ENCODE peak calls at places on chromosomes 13 and 19, in four cellular contexts. N is H1, T is GM12878, H is HepG2. B is an unnamed sample.

GRCh38 chr13:90696656-90697055 is 650.8 kb upstream of the MIR17HG start:
- DNase-seq in N (no peak), T (no peak), H (no peak), B (no peak)

GRCh38 chr19:36528921-36529518 is 949 bp upstream of the ZNF260 start:
- DNase-seq in N (no peak), T (peak; percentile 19), H (peak; percentile 8), B (peak; percentile 37)

GRCh38 chr13:82627183-82627582 is 1255.1 kb downstream of the SLITRK1 start:
- DNase-seq in N (no peak), T (no peak), H (no peak), B (no peak)

GRCh38 chr19:8641908-8642547 is 11.6 kb downstream of the NFILZ start:
- DNase-seq in N (no peak), T (no peak), H (peak; percentile 71), B (peak; percentile 53)

GRCh38 chr13:110590577-110590976 is 24.8 kb upstream of the NAXD start:
- DNase-seq in N (no peak), T (no peak), H (no peak), B (no peak)

GRCh38 chr13:79810671-79811070 is 329.7 kb downstream of the NDFIP2 start:
- DNase-seq in N (no peak), T (no peak), H (no peak), B (no peak)

GRCh38 chr19:15014579-15014978 is 34.7 kb upstream of the CASP14 start:
- DNase-seq in N (no peak), T (no peak), H (no peak), B (peak; percentile 78)

GRCh38 chr19:55472463-55472862 is 4.0 kb upstream of the ZNF628 start:
- DNase-seq in N (no peak), T (no peak), H (peak; percentile 55), B (no peak)

GRCh38 chr13:34044041-34044440 is 226.1 kb downstream of the RFC3 start:
- DNase-seq in N (no peak), T (no peak), H (no peak), B (no peak)

GRCh38 chr13:46614582-46614981 is 61.6 kb downstream of the LRCH1 start:
- DNase-seq in N (no peak), T (no peak), H (no peak), B (no peak)

GRCh38 chr13:101530293-101530692 is 77.8 kb downstream of the ITGBL1 start:
- DNase-seq in N (no peak), T (no peak), H (no peak), B (no peak)

GRCh38 chr19:55096061-55096701 is 20.5 kb downstream of the EPS8L1 start:
- DNase-seq in N (no peak), T (no peak), H (no peak), B (no peak)

GRCh38 chr13:113605461-113605860 is 20.9 kb downstream of the TFDP1 start:
- DNase-seq in N (no peak), T (no peak), H (no peak), B (no peak)

GRCh38 chr19:2081873-2082810 is 14.0 kb downstream of the MOB3A start:
- DNase-seq in N (no peak), T (no peak), H (no peak), B (no peak)

GRCh38 chr19:44019498-44019897 is 5.7 kb upstream of the ZNF222 start:
- DNase-seq in N (no peak), T (no peak), H (no peak), B (no peak)
- TF ChIP-seq ATF3 in N (no peak), T (no peak), H (no peak), B (no peak)

GRCh38 chr19:50250450-50251136 is 47.2 kb downstream of the MYH14 start:
- DNase-seq in N (no peak), T (no peak), H (no peak), B (no peak)

GRCh38 chr19:50249636-50250035 is 46.2 kb downstream of the MYH14 start:
- DNase-seq in N (no peak), T (no peak), H (no peak), B (no peak)

GRCh38 chr19:50255115-50255514 is 51.7 kb downstream of the MYH14 start:
- DNase-seq in N (no peak), T (no peak), H (no peak), B (peak; percentile 42)

GRCh38 chr19:50252887-50253268 is 49.5 kb downstream of the MYH14 start:
- DNase-seq in N (no peak), T (no peak), H (no peak), B (no peak)

DNA sequence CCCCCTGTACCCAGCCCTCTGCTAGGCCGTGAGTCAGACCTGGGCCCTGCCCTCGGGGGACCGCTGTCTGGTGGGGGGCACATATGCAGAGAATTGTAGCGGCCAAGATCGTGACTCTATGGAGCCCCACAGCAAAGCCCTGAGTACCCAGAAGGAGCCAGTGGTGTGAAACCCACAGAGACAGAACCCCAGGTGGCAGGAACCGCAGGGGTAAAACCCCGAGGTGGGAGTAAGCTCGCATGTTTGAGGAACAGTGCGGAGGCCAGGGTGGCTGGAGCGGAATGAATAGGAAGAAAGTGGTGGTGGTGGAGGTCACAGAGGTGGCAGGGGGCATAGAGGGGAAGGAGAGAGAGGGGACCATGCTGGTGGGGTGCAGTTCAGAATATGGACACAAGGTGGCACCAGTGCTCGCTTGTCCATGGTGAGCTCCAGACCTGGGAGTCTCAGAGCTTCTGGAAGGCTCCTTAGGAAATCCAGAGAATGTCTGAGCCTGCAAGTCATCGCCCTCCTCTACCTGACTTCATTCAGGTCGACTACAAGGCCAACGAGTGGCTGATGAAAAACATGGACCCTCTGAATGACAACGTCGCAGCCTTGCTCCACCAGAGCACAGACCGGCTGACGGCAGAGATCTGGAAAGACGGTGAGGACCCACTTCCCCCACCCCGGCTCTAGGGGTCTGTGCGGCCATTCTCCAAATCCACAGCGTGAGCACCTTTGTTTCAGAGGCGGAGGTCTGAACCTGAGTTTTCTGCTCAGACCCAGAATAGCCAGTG is 48.9 kb downstream of the MYH14 start:
- DNase-seq in N (no peak), T (no peak), H (no peak), B (peak; percentile 69)
- TF ChIP-seq HDAC2 in N (no peak), T (no peak), H (no peak), B (no peak)

DNA sequence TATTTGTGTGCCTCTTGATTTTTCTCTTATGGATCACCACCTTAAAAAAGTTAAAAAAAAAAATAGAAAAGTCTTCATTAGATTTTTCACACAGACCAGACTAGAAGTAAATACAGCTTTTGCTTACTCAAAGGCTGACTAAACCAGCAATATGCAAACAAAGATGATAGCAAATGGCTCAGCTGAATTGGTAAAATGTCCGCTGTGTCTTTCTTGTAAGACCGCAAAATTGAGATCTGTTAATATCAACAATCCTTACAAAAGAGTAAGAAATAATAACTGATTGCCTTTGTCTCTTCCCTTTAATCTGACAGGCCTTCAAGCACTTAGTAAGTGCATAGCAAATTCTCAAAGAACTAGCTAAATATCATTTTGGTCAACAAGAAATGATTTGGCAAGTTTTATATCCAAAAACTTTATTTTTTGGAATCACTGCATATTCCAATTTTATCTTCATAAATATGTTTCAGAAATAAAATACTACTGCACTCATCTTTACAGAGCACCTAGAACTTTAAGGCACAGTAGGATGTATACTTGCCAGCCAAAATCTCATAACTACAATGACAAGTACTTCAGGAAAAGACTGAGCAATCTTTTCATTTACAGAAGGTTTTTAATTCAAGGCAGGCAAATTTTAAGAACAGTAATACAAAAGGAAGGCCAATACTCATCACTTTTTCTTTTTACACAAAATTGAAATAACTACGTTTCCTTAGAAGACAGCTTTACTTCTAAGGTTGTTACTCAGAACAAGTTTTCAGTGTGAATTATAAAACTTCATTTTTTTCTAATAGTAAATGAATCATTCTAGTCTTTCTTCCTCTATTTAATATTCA is 1.2 kb downstream of the ELF1 start:
- DNase-seq in N (no peak), T (no peak), H (peak; percentile 58), B (no peak)
- TF ChIP-seq ATF3 in N (no peak), T (no peak), H (no peak), B (no peak)

DNA sequence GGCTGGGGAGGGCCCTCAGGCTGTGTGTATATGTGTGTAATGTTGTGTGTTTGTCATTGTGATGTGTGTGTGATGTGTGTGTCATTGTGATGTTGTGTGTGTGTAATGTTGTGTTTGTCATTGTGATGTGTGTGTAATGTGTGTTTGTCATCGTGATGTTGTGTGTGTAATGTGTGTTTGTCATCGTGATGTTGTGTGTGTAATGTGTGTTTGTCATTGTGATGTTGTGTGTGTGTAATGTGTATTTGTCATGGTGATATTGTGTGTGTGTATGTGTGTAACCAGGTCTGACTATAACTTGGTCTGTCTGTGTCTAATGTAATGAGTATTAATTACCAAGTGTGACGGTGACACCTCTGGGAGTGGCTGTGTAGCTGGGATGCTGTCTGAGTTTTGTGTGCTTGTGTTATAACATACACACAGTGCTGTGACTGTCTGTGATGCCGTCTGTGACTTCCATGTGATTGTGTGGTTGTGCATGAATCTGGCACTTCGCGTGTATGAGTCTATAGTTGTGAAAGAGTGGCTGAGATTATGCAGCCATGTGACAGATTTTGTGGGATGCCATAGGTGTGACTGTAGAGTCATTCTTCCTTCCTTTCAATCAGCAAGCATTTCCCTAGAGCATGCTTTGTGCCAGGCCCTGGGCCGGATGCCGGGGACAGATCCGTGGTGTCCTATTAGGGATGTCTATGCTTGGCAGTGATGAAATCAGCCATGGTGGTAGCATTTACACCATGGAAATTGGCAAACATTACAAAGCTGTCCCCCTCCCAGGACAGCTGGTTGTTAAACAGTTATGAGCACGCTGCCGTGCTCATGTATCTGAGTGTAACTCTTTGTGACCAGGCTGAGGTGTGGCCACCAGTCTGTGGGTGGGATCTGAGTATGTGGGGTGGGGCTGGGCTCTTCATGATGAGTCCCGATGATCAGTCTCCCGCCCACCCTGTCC is 6.4 kb downstream of the TNFSF14 start:
- DNase-seq in N (no peak), T (no peak), H (no peak), B (no peak)
- TF ChIP-seq HDAC2 in N (no peak), T (no peak), H (no peak), B (no peak)

GRCh38 chr13:48741377-48741776 is 87.6 kb downstream of the CYSLTR2 start:
- DNase-seq in N (no peak), T (no peak), H (no peak), B (no peak)
- TF ChIP-seq ATF3 in N (no peak), T (no peak), H (no peak), B (no peak)

DNA sequence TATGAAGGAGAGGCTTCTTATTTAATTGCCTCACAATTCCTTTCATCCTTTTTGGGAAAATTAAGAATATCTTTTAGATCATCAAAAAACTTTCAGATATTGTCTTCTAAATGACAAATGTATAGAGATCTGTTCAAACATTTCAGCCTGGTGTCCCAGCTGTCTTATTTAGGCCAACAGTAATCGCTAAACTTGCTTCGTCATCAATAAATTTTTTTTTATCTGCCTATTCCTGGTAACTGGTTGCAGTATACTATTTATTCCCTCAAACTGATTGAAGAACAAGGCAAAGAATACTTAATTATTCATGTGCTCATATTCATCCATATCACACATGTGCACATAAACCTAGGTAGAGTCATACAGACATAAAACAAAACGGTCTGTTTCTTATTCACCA is 5.3 kb upstream of the MYO16 start:
- DNase-seq in N (no peak), T (no peak), H (no peak), B (no peak)
- TF ChIP-seq HDAC2 in N (no peak), T (no peak), H (no peak), B (no peak)

DNA sequence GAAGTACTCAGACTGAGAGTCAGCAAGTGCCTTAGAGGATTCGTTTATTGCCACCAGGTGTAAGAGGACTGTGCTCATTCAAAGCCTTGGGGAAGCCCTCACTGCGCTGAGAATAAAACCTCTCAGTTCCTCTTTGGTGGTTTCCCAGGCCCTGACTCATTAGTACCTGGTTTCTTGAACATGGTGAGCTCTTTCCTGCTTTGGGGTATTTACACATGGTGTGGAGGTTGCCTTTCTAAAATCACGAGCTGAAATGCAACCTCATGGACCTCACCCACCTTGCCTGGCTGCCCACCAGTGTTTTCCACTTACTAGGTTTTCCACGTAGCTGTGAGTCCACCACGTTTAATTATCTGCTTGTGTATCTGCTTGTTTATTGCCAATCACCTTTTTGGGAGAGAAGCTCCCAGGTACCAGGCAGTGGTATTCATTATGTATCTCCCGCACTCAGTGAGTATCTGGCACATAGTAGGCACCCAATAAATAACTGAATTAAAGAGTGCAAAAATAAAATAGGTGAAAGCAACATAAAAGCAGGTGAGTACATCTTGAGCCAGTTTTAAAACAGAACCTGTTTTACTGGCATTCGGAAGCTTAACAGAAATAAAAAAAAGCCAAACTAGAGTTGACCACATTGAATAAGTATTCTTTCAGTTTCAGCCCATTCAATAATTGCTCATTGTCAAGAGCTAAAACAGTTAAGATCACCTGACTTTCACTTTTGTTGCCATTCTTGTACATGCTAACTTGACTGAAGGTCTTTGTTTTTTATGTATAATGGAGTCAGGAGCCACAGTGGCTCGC is 533.0 kb downstream of the MYO16 start:
- DNase-seq in N (no peak), T (peak; percentile 98), H (no peak), B (no peak)
- TF ChIP-seq ATF3 in N (no peak), T (no peak), H (no peak), B (no peak)

B was measured in K562.